ENCODE peak calls at places on chromosome 15, in eight cellular contexts. Y is RPMI8226; C is hippocampal formation; Z is heart right ventricle; B is effector CD4-positive, alpha-beta T cell; K is substantia nigra; V is activated B cell treated with CpG ODN at 0.5 μM for 24 hours; X is HT-29. D is an unnamed sample.

GRCh38 chr15:59997070-59997701 is 6.9 kb upstream of the FOXB1 start:
- DNase-seq in Y (peak), C (no peak), Z (no peak), B (peak), K (peak), V (peak), X (no peak), D (peak)

GRCh38 chr15:86802244-86802643 is 722.6 kb downstream of the AGBL1 start:
- DNase-seq in Y (no peak), C (no peak), Z (no peak), B (no peak), K (no peak), V (no peak), X (no peak), D (no peak)

GRCh38 chr15:29788433-29789034 is 33.7 kb downstream of the TJP1 start:
- DNase-seq in Y (no peak), C (no peak), Z (no peak), B (no peak), K (no peak), V (no peak), X (no peak), D (no peak)

GRCh38 chr15:55587321-55588069 is 650 bp downstream of the PYGO1 start:
- DNase-seq in Y (no peak), C (no peak), Z (peak), B (no peak), K (no peak), V (peak), X (no peak), D (peak)

GRCh38 chr15:86892774-86893449 is 813.2 kb downstream of the AGBL1 start:
- DNase-seq in Y (peak), C (no peak), Z (no peak), B (no peak), K (no peak), V (no peak), X (no peak), D (no peak)

GRCh38 chr15:42691308-42691707 is 45.6 kb downstream of the CDAN1 start:
- DNase-seq in Y (no peak), C (no peak), Z (no peak), B (no peak), K (no peak), V (no peak), X (no peak), D (no peak)

GRCh38 chr15:101258238-101259144 is 6.6 kb upstream of the CHSY1 start:
- DNase-seq in Y (peak), C (peak), Z (peak), B (peak), K (no peak), V (no peak), X (peak), D (peak)

GRCh38 chr15:74631935-74632560 is 16.4 kb downstream of the CLK3 start:
- DNase-seq in Y (peak), C (peak), Z (peak), B (peak), K (no peak), V (peak), X (peak), D (peak)

GRCh38 chr15:78915341-78916087 is 29.3 kb downstream of the CTSH start:
- DNase-seq in Y (no peak), C (no peak), Z (no peak), B (no peak), K (no peak), V (no peak), X (no peak), D (no peak)

GRCh38 chr15:42494998-42495360 is 455 bp upstream of the SNAP23 start:
- DNase-seq in Y (peak), C (peak), Z (peak), B (peak), K (peak), V (no peak), X (peak), D (no peak)

GRCh38 chr15:71153823-71154524 is 38.7 kb downstream of the THSD4 start:
- DNase-seq in Y (no peak), C (no peak), Z (no peak), B (no peak), K (no peak), V (no peak), X (no peak), D (no peak)

GRCh38 chr15:43912991-43913927 is 86.5 kb downstream of the WDR76 start:
- DNase-seq in Y (no peak), C (peak), Z (peak), B (no peak), K (no peak), V (no peak), X (peak), D (no peak)

GRCh38 chr15:76963596-76963995 is 31.3 kb upstream of the PSTPIP1 start:
- DNase-seq in Y (no peak), C (no peak), Z (no peak), B (no peak), K (no peak), V (no peak), X (peak), D (no peak)

GRCh38 chr15:33008284-33009011 is 186.1 kb downstream of the FMN1 start:
- DNase-seq in Y (peak), C (no peak), Z (no peak), B (no peak), K (no peak), V (no peak), X (no peak), D (no peak)

GRCh38 chr15:63539517-63539916 is 35.1 kb downstream of the USP3 start:
- DNase-seq in Y (peak), C (no peak), Z (peak), B (no peak), K (peak), V (no peak), X (no peak), D (no peak)

GRCh38 chr15:97459771-97460170 is 500.7 kb upstream of the ARRDC4 start:
- DNase-seq in Y (no peak), C (no peak), Z (no peak), B (no peak), K (no peak), V (no peak), X (no peak), D (no peak)

GRCh38 chr15:90857337-90857736 is 11.1 kb upstream of the FURIN start:
- DNase-seq in Y (no peak), C (no peak), Z (no peak), B (no peak), K (no peak), V (no peak), X (peak), D (no peak)

GRCh38 chr15:56383011-56383410 is 17.8 kb downstream of the TEX9 start:
- DNase-seq in Y (no peak), C (no peak), Z (no peak), B (no peak), K (no peak), V (no peak), X (no peak), D (no peak)

GRCh38 chr15:98562361-98562791 is 86.0 kb upstream of the IGF1R start:
- DNase-seq in Y (no peak), C (no peak), Z (no peak), B (no peak), K (no peak), V (no peak), X (no peak), D (no peak)

GRCh38 chr15:43774062-43774461 is 2.7 kb downstream of the ELL3 start:
- DNase-seq in Y (no peak), C (no peak), Z (no peak), B (no peak), K (no peak), V (no peak), X (no peak), D (no peak)

GRCh38 chr15:83960192-83960829 is 275.3 kb upstream of the GOLGA6L4 start:
- DNase-seq in Y (no peak), C (no peak), Z (no peak), B (no peak), K (no peak), V (no peak), X (no peak), D (no peak)

GRCh38 chr15:39919740-39920509 is at the start of gene GPR176:
- DNase-seq in Y (peak), C (no peak), Z (peak), B (peak), K (peak), V (peak), X (no peak), D (peak)

GRCh38 chr15:69016021-69016595 is 1.6 kb downstream of the NOX5 start:
- DNase-seq in Y (no peak), C (no peak), Z (no peak), B (no peak), K (no peak), V (no peak), X (no peak), D (no peak)

GRCh38 chr15:70319466-70319865 is 221.7 kb upstream of the TLE3 start:
- DNase-seq in Y (peak), C (no peak), Z (no peak), B (no peak), K (no peak), V (peak), X (no peak), D (peak)

GRCh38 chr15:66502491-66502890 is 2.2 kb downstream of the RPL4 start:
- DNase-seq in Y (no peak), C (no peak), Z (no peak), B (no peak), K (no peak), V (no peak), X (no peak), D (no peak)

GRCh38 chr15:94186770-94187331 is 44.5 kb upstream of the MCTP2 start:
- DNase-seq in Y (no peak), C (no peak), Z (no peak), B (no peak), K (no peak), V (no peak), X (no peak), D (no peak)

GRCh38 chr15:90178468-90179435 is 22.4 kb upstream of the SEMA4B start:
- DNase-seq in Y (peak), C (no peak), Z (no peak), B (no peak), K (no peak), V (no peak), X (no peak), D (no peak)

GRCh38 chr15:63995789-63996188 is 50.5 kb downstream of the DAPK2 start:
- DNase-seq in Y (no peak), C (no peak), Z (no peak), B (no peak), K (no peak), V (no peak), X (no peak), D (no peak)

GRCh38 chr15:80556694-80557367 is 138.3 kb upstream of the ABHD17C start:
- DNase-seq in Y (no peak), C (no peak), Z (no peak), B (no peak), K (no peak), V (no peak), X (no peak), D (no peak)

GRCh38 chr15:88238618-88239430 is 17.7 kb downstream of the NTRK3 start:
- DNase-seq in Y (no peak), C (no peak), Z (no peak), B (no peak), K (no peak), V (no peak), X (no peak), D (no peak)

GRCh38 chr15:77027111-77027696 is 32.3 kb downstream of the PSTPIP1 start:
- DNase-seq in Y (no peak), C (no peak), Z (no peak), B (no peak), K (no peak), V (peak), X (no peak), D (no peak)

GRCh38 chr15:88006146-88006545 is 250.4 kb downstream of the NTRK3 start:
- DNase-seq in Y (no peak), C (no peak), Z (no peak), B (no peak), K (no peak), V (no peak), X (no peak), D (no peak)

GRCh38 chr15:87619161-87619960 is 637.2 kb downstream of the NTRK3 start:
- DNase-seq in Y (no peak), C (no peak), Z (peak), B (no peak), K (no peak), V (no peak), X (no peak), D (no peak)

GRCh38 chr15:40815042-40815678 is 7.9 kb upstream of the DNAJC17 start:
- DNase-seq in Y (no peak), C (no peak), Z (peak), B (no peak), K (peak), V (no peak), X (no peak), D (no peak)

D was measured in germinal center.